ENCODE peak calls at places on chromosomes 7 and 10, in ten cellular contexts. L is CD4-positive, CD25-positive, alpha-beta regulatory T cell; E is substantia nigra; U is fibroblast of lung; R is hepatocyte; I is astrocyte; X is left ventricle myocardium inferior; O is HL-60; J is heart right ventricle; N is prostate gland. M is an unnamed sample.
A peak's percentile ranks its signal among the peaks of the same experiment; 100 is the strongest.

GRCh38 chr7:43511769-43512515 is 71.0 kb upstream of the STK17A start:
- DNase-seq in L (no peak), E (no peak), U (no peak), R (no peak), I (no peak), X (no peak), O (no peak), J (no peak), N (no peak), M (no peak)

GRCh38 chr7:143456992-143457793 is 13.9 kb downstream of the TAS2R60 start:
- DNase-seq in L (no peak), E (no peak), U (no peak), R (no peak), I (peak; percentile 14), X (no peak), O (no peak), J (no peak), N (no peak), M (no peak)

GRCh38 chr10:5233324-5233723 is 36.7 kb downstream of the AKR1C4 start:
- DNase-seq in L (no peak), E (no peak), U (no peak), R (no peak), I (no peak), X (no peak), O (no peak), J (no peak), N (no peak), M (no peak)

GRCh38 chr7:25847331-25848070 is 304.5 kb upstream of the NFE2L3 start:
- DNase-seq in L (no peak), E (no peak), U (peak; percentile 60), R (no peak), I (peak; percentile 69), X (no peak), O (no peak), J (no peak), N (no peak), M (no peak)

GRCh38 chr10:62374862-62375710 is 917 bp downstream of the ZNF365 start:
- DNase-seq in L (peak; percentile 32), E (no peak), U (no peak), R (no peak), I (no peak), X (no peak), O (no peak), J (no peak), N (no peak), M (no peak)

GRCh38 chr10:13810536-13810935 is 223.8 kb downstream of the PRPF18 start:
- DNase-seq in L (no peak), E (no peak), U (no peak), R (no peak), I (no peak), X (no peak), O (no peak), J (no peak), N (no peak), M (no peak)

GRCh38 chr7:84025332-84025927 is 169.2 kb downstream of the SEMA3A start:
- DNase-seq in L (no peak), E (no peak), U (peak; percentile 91), R (peak; percentile 47), I (peak; percentile 99), X (no peak), O (no peak), J (peak; percentile 18), N (no peak), M (peak; percentile 84)

GRCh38 chr10:47137311-47137851 is 162.6 kb upstream of the GDF10 start:
- DNase-seq in L (no peak), E (no peak), U (peak; percentile 73), R (peak; percentile 24), I (peak; percentile 91), X (no peak), O (no peak), J (no peak), N (no peak), M (peak; percentile 72)

GRCh38 chr7:66118603-66119002 is 4.0 kb downstream of the CRCP start:
- DNase-seq in L (no peak), E (no peak), U (no peak), R (no peak), I (no peak), X (no peak), O (no peak), J (no peak), N (no peak), M (no peak)

GRCh38 chr10:114042895-114043531 is 653 bp upstream of the ADRB1 start:
- DNase-seq in L (no peak), E (peak; percentile 32), U (peak; percentile 46), R (peak; percentile 39), I (peak; percentile 32), X (peak; percentile 64), O (peak; percentile 65), J (peak; percentile 42), N (peak; percentile 48), M (no peak)

GRCh38 chr10:103717341-103718246 is 137.8 kb downstream of the SH3PXD2A start:
- DNase-seq in L (no peak), E (no peak), U (no peak), R (no peak), I (no peak), X (no peak), O (no peak), J (no peak), N (peak; percentile 47), M (no peak)

GRCh38 chr10:36779238-36779846 is 346.1 kb upstream of the ANKRD30A start:
- DNase-seq in L (no peak), E (peak; percentile 13), U (peak; percentile 79), R (peak; percentile 71), I (peak; percentile 22), X (no peak), O (peak; percentile 2), J (peak; percentile 41), N (no peak), M (peak; percentile 64)

GRCh38 chr7:50393547-50394252 is 56.5 kb downstream of the FIGNL1 start:
- DNase-seq in L (peak; percentile 86), E (no peak), U (no peak), R (no peak), I (no peak), X (no peak), O (no peak), J (no peak), N (no peak), M (no peak)

GRCh38 chr7:40658731-40659130 is 523.9 kb downstream of the SUGCT start:
- DNase-seq in L (no peak), E (no peak), U (no peak), R (no peak), I (peak; percentile 33), X (no peak), O (no peak), J (no peak), N (no peak), M (no peak)

GRCh38 chr7:105682331-105683070 is 101.2 kb upstream of the EFCAB10 start:
- DNase-seq in L (no peak), E (no peak), U (peak; percentile 60), R (no peak), I (no peak), X (no peak), O (no peak), J (no peak), N (no peak), M (no peak)

GRCh38 chr10:77157248-77158019 is 480.2 kb downstream of the KCNMA1 start:
- DNase-seq in L (no peak), E (no peak), U (peak; percentile 32), R (peak; percentile 34), I (peak; percentile 81), X (no peak), O (no peak), J (no peak), N (no peak), M (no peak)

GRCh38 chr7:141674201-141674671 is 27.7 kb downstream of the DENND11 start:
- DNase-seq in L (no peak), E (no peak), U (no peak), R (no peak), I (peak; percentile 81), X (no peak), O (no peak), J (peak; percentile 48), N (no peak), M (no peak)
- H3K27ac ChIP-seq in L (no peak overlapping the region), E (peak overlapping the region; percentile 73), U (no peak overlapping the region), R (no peak overlapping the region), I (peak overlapping the region; percentile 89), X (peak overlapping the region; percentile 81), O (no peak overlapping the region), J (peak overlapping the region; percentile 79), N (no peak overlapping the region), M (no peak overlapping the region)

GRCh38 chr10:84178387-84178697 is 4.7 kb downstream of the GPR15LG start:
- DNase-seq in L (no peak), E (no peak), U (no peak), R (no peak), I (no peak), X (no peak), O (no peak), J (no peak), N (no peak), M (no peak)
- H3K27ac ChIP-seq in L (no peak overlapping the region), E (no peak overlapping the region), U (no peak overlapping the region), R (no peak overlapping the region), I (no peak overlapping the region), X (no peak overlapping the region), O (no peak overlapping the region), J (no peak overlapping the region), N (no peak overlapping the region), M (no peak overlapping the region)

DNA sequence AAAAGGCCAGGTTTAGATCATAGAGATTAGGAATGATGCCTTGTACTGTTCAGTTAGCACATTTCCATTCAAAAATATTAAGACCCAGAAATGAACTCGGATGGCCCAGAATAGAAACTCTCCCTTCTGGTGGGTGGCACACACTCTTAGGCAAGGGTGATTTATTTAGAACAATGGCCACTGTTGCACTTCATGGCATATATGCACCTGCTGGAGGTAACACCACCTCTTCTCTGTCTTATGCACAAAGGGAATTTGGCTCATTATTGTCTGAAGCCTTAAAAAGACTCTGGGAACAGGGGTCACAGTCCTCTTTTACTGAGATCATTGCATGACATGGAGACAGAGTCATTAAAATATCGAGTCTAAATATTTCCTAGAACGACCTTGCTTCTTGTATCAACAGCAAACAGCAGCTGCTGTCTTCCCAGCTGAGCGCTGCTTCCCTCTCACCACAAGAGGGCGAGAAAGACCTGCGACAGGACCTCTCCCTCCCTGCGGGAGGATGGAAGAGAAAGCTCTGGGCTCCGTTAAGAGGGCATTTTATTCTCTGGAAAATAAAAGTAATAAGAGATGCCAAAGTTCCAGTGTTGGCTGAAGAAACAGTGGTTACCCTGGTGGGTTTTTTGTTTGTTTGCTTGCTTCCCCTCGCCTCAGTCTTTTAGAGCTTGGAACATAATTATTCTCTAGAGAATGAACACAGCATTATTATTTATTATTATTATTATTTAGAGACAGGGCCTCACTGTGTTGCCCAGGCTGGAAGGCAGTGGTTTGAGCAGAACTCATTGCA is 13.5 kb upstream of the BAMBI start:
- DNase-seq in L (peak; percentile 67), E (peak; percentile 14), U (peak; percentile 88), R (peak; percentile 93), I (peak; percentile 60), X (peak; percentile 67), O (no peak), J (peak; percentile 79), N (peak; percentile 64), M (peak; percentile 73)
- H3K27ac ChIP-seq in L (no peak overlapping the region), E (no peak overlapping the region), U (no peak overlapping the region), R (no peak overlapping the region), I (no peak overlapping the region), X (no peak overlapping the region), O (no peak overlapping the region), J (no peak overlapping the region), N (no peak overlapping the region), M (no peak overlapping the region)

DNA sequence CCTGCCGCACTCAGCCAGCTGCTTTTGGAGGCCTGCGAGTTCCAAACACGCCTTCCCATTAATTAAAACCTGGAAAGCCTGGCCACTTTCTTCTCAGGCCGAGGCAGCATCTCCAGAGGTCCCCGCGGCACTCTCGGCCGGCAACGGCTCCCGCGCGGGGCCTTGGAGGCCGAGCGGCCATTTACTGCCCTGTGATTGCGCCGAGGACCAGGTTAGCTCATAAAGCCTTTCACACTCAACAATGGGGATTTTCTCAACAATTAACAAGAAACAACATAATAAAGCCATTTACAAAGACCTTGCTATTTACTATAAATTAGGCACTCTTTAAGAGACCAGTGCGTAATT is 16.5 kb downstream of the SKIDA1 start:
- DNase-seq in L (no peak), E (no peak), U (no peak), R (no peak), I (no peak), X (no peak), O (no peak), J (no peak), N (no peak), M (no peak)
- H3K27ac ChIP-seq in L (no peak overlapping the region), E (no peak overlapping the region), U (no peak overlapping the region), R (peak overlapping the region; percentile 72), I (no peak overlapping the region), X (no peak overlapping the region), O (no peak overlapping the region), J (no peak overlapping the region), N (no peak overlapping the region), M (no peak overlapping the region)

M was measured in AG04450.